ENCODE peak calls at places on chromosomes 12 and 14, in five cellular contexts. V is cardiac muscle cell, Y is endothelial cell, H is sigmoid colon, S is HCT116. R is an unnamed sample.

GRCh38 chr12:65209655-65210043 is 40.3 kb downstream of the LEMD3 start:
- DNase-seq in V (no peak), Y (no peak), H (no peak), S (no peak), R (no peak)

GRCh38 chr12:68158427-68158826 is 1.1 kb downstream of the IFNG start:
- DNase-seq in V (peak), Y (peak), H (no peak), S (peak), R (no peak)

GRCh38 chr12:94039914-94040313 is 108.5 kb upstream of the PLXNC1 start:
- DNase-seq in V (no peak), Y (no peak), H (no peak), S (no peak), R (peak)

GRCh38 chr14:94805726-94806288 is 35.9 kb upstream of the GSC start:
- DNase-seq in V (no peak), Y (no peak), H (peak), S (no peak), R (no peak)

GRCh38 chr12:76688001-76688400 is 75.9 kb upstream of the ZDHHC17 start:
- DNase-seq in V (no peak), Y (no peak), H (no peak), S (no peak), R (no peak)

GRCh38 chr14:46571970-46572369 is 79.6 kb downstream of the RPL10L start:
- DNase-seq in V (no peak), Y (no peak), H (no peak), S (no peak), R (no peak)

GRCh38 chr14:71187633-71188356 is 280.5 kb downstream of the PCNX1 start:
- DNase-seq in V (peak), Y (no peak), H (no peak), S (no peak), R (no peak)

GRCh38 chr12:54005531-54005852 is 3.3 kb upstream of the HOXC8 start:
- DNase-seq in V (no peak), Y (no peak), H (no peak), S (no peak), R (no peak)

GRCh38 chr12:71958457-71958856 is 19.8 kb downstream of the TPH2 start:
- DNase-seq in V (no peak), Y (no peak), H (no peak), S (no peak), R (no peak)

GRCh38 chr12:14238224-14238792 is 127.2 kb upstream of the ATF7IP start:
- DNase-seq in V (peak), Y (no peak), H (no peak), S (no peak), R (no peak)

GRCh38 chr12:10211101-10211974 is 1.3 kb upstream of the GABARAPL1 start:
- DNase-seq in V (no peak), Y (no peak), H (peak), S (no peak), R (peak)

GRCh38 chr14:104206281-104206904 is 68.0 kb downstream of the KIF26A start:
- DNase-seq in V (peak), Y (no peak), H (no peak), S (no peak), R (no peak)

GRCh38 chr12:53652366-53652765 is 23.5 kb downstream of the ATP5MC2 start:
- DNase-seq in V (no peak), Y (no peak), H (no peak), S (no peak), R (no peak)

GRCh38 chr12:105228494-105228893 is 7.5 kb downstream of the APPL2 start:
- DNase-seq in V (no peak), Y (no peak), H (no peak), S (no peak), R (no peak)

GRCh38 chr14:61472801-61473376 is 151.5 kb downstream of the PRKCH start:
- DNase-seq in V (no peak), Y (no peak), H (no peak), S (no peak), R (no peak)

GRCh38 chr14:51862171-51862838 is 1.9 kb downstream of the GNG2 start:
- DNase-seq in V (no peak), Y (no peak), H (no peak), S (no peak), R (no peak)

GRCh38 chr14:89256951-89257350 is 160.1 kb downstream of the FOXN3 start:
- DNase-seq in V (no peak), Y (no peak), H (no peak), S (no peak), R (no peak)

GRCh38 chr12:53325539-53326061 is 4.2 kb upstream of the AAAS start:
- DNase-seq in V (peak), Y (peak), H (peak), S (no peak), R (peak)

GRCh38 chr12:7681535-7681934 is 14.0 kb downstream of the GDF3 start:
- DNase-seq in V (no peak), Y (no peak), H (no peak), S (no peak), R (no peak)

GRCh38 chr12:124658302-124658701 is 90.9 kb upstream of the NCOR2 start:
- DNase-seq in V (no peak), Y (no peak), H (no peak), S (no peak), R (no peak)

GRCh38 chr12:97112161-97112560 is 205.1 kb downstream of the NEDD1 start:
- DNase-seq in V (no peak), Y (no peak), H (no peak), S (no peak), R (no peak)

GRCh38 chr14:40445020-40445419 is 1012.8 kb upstream of the FBXO33 start:
- DNase-seq in V (no peak), Y (no peak), H (no peak), S (no peak), R (no peak)

GRCh38 chr12:93319523-93320045 is 58.1 kb upstream of the NUDT4 start:
- DNase-seq in V (no peak), Y (no peak), H (no peak), S (no peak), R (no peak)

GRCh38 chr14:70664698-70665447 is 23.2 kb downstream of the TTC9 start:
- DNase-seq in V (no peak), Y (no peak), H (no peak), S (no peak), R (no peak)

GRCh38 chr12:25769076-25769945 is 189.2 kb upstream of the RASSF8 start:
- DNase-seq in V (no peak), Y (no peak), H (no peak), S (no peak), R (no peak)

GRCh38 chr12:4168041-4168440 is 105.5 kb upstream of the CCND2 start:
- DNase-seq in V (no peak), Y (no peak), H (no peak), S (no peak), R (no peak)

GRCh38 chr14:74945852-74946658 is 9.3 kb downstream of the PGF start:
- DNase-seq in V (peak), Y (peak), H (peak), S (peak), R (peak)

GRCh38 chr14:95774265-95775160 is 60.6 kb upstream of the TCL1A start:
- DNase-seq in V (peak), Y (peak), H (no peak), S (peak), R (no peak)

GRCh38 chr14:94965551-94966339 is 191.6 kb downstream of the DICER1 start:
- DNase-seq in V (no peak), Y (no peak), H (no peak), S (no peak), R (no peak)

DNA sequence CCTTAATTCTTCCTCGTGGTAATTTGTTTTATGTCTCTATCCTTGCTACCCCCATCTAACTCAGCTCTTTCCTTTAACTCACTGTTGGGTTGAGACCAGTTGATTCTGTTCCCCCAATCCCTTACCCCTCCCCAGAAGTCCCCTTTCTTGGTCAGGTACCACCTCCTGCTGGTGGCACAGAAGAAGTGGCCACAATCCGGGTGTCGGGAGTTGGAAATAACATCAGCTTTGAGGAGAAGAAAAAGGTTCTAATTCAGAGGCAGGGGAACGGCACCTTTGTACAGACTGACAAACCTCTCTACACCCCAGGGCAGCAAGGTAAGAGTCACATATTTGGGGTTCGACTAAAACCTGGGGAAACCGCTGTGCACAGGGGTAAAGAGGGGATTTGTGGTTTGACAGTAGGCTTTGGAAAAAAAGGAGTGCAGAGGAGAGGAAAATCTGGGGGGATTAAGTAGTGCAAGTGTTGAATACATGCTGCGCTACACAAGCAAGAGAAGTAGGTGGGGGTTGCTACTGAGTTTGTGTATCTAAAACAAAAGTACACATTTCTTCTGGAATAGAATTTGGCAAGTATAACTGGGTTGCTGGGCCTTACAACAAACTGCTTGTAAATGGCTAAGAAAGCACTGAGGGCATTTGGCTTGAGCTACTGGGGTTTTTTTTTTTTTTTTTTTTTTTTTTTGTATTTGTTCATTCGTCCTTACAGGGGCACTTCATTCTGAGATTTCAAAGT is 1.3 kb downstream of the A2ML1 start:
- DNase-seq in V (peak), Y (peak), H (no peak), S (peak), R (no peak)
- TF ChIP-seq CTCF in V (peak), Y (peak), H (peak), S (peak), R (peak)

GRCh38 chr14:50007123-50007903 is 109.1 kb downstream of the VCPKMT start:
- DNase-seq in V (peak), Y (no peak), H (no peak), S (no peak), R (no peak)
- TF ChIP-seq CTCF in V (no peak), Y (no peak), H (no peak), S (peak), R (no peak)

GRCh38 chr12:117832459-117833457 is 136.0 kb downstream of the KSR2 start:
- DNase-seq in V (no peak), Y (no peak), H (peak), S (no peak), R (no peak)
- TF ChIP-seq CTCF in V (no peak), Y (no peak), H (no peak), S (no peak), R (no peak)

GRCh38 chr12:49416892-49417291 is 49.6 kb downstream of the SPATS2 start:
- DNase-seq in V (no peak), Y (no peak), H (no peak), S (no peak), R (no peak)

GRCh38 chr12:49415426-49416040 is 48.3 kb downstream of the SPATS2 start:
- DNase-seq in V (no peak), Y (no peak), H (no peak), S (no peak), R (no peak)

GRCh38 chr12:49413010-49413409 is 45.7 kb downstream of the SPATS2 start:
- DNase-seq in V (no peak), Y (no peak), H (no peak), S (no peak), R (no peak)

GRCh38 chr12:49413796-49414195 is 46.5 kb downstream of the SPATS2 start:
- DNase-seq in V (no peak), Y (no peak), H (no peak), S (no peak), R (no peak)

DNA sequence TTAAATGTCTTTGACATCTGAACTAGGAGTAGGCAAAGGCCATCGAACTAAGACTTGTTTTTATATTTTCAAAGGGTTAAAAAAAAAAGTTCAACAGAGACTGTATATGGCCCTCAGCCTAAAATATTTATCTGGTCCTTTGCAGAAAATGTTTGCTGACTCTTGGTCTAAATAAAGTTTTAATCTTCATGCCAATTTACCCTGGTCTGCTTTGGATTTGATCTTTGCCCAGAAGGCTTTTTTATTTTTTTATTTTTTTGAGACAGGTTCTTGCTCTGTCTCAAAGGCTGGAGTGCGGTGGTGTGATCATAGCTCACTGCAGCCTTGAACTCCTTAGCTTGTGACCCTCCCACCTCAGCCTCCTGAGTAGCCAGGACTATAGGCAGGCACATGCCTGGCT is 47.1 kb downstream of the SPATS2 start:
- DNase-seq in V (no peak), Y (no peak), H (no peak), S (no peak), R (no peak)
- TF ChIP-seq CTCF in V (no peak), Y (no peak), H (no peak), S (no peak), R (no peak)

DNA sequence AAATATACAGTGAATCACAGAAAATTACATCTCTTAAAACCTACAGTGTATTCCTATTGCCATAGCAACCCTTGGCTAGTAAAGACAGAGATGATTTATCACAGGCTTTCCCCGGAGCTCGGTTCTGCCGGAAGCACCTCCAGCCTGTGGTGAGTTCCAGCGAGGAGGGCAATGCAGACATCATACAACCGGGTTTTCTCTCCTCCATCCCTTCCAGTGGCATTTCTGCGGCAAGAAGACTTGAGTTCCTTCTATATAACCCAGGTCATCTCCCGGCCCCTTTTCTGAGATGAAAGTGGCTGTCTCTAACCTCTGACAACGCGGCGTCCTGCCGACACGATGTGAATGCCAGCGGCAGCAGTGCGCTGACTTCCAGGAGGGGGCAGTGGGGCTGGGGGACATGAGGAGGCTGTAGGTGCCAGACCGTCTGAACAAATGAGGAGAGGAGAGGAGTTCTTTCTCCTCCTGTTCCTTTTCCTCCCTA is 68.5 kb upstream of the MAX start:
- DNase-seq in V (peak), Y (peak), H (no peak), S (no peak), R (no peak)
- TF ChIP-seq CTCF in V (peak), Y (no peak), H (no peak), S (no peak), R (peak)

GRCh38 chr12:56377310-56377988 is 14.8 kb upstream of the APOF start:
- DNase-seq in V (no peak), Y (no peak), H (no peak), S (peak), R (no peak)
- TF ChIP-seq CTCF in V (no peak), Y (no peak), H (no peak), S (no peak), R (no peak)

GRCh38 chr12:113647048-113647447 is 175.4 kb upstream of the LHX5 start:
- DNase-seq in V (no peak), Y (peak), H (no peak), S (peak), R (no peak)
- TF ChIP-seq CTCF in V (peak), Y (peak), H (no peak), S (peak), R (no peak)

GRCh38 chr14:65255583-65256443 is 153.5 kb upstream of the MAX start:
- DNase-seq in V (peak), Y (peak), H (no peak), S (peak), R (no peak)
- TF ChIP-seq CTCF in V (no peak), Y (no peak), H (no peak), S (peak), R (no peak)